ENCODE peak calls at places on chromosome 4, in nine cellular contexts. B is GM23338; W is K562; G is OCI-LY7; H is vagina; V is CD4-positive, alpha-beta memory T cell; O is uterus; Y is fibroblast of lung; T is upper lobe of left lung. D is an unnamed sample.
A peak's percentile ranks its signal among the peaks of the same experiment; 100 is the strongest.

GRCh38 chr4:16687845-16688244 is 210.6 kb downstream of the LDB2 start:
- DNase-seq in Y (no peak), T (no peak), W (no peak), B (no peak), O (no peak), H (no peak), G (no peak), V (no peak), D (no peak)

GRCh38 chr4:176799653-176800052 is 6.9 kb upstream of the VEGFC start:
- DNase-seq in W (no peak), B (no peak), G (no peak), H (no peak), Y (no peak), O (no peak), V (no peak), T (no peak), D (no peak)

GRCh38 chr4:84855774-84856173 is 110.7 kb downstream of the WDFY3 start:
- DNase-seq in Y (no peak), V (no peak), H (no peak), W (no peak), G (no peak), B (no peak), T (no peak), O (no peak), D (no peak)

GRCh38 chr4:106809083-106809482 is 227.0 kb downstream of the DKK2 start:
- DNase-seq in V (no peak), B (peak; percentile 35), W (no peak), O (no peak), G (no peak), T (no peak), H (no peak), Y (peak; percentile 34), D (no peak)

GRCh38 chr4:4182835-4183568 is 43.7 kb downstream of the OTOP1 start:
- DNase-seq in V (peak; percentile 2), O (no peak), Y (peak; percentile 19), W (peak; percentile 61), B (peak; percentile 85), G (peak; percentile 58), H (no peak), T (no peak), D (no peak)

GRCh38 chr4:41796545-41797210 is 48.2 kb upstream of the PHOX2B start:
- DNase-seq in Y (no peak), V (no peak), G (no peak), T (no peak), W (no peak), O (no peak), H (no peak), B (peak; percentile 87), D (no peak)

GRCh38 chr4:5719329-5720055 is 8.5 kb downstream of the EVC start:
- DNase-seq in G (no peak), O (no peak), B (peak; percentile 23), Y (no peak), V (no peak), H (no peak), T (no peak), W (no peak), D (no peak)

GRCh38 chr4:165312506-165312905 is 15.0 kb upstream of the MSMO1 start:
- DNase-seq in Y (peak; percentile 89), W (no peak), G (no peak), O (no peak), H (no peak), T (no peak), B (no peak), V (no peak), D (no peak)

GRCh38 chr4:152104286-152104685 is 343.5 kb upstream of the GATB start:
- DNase-seq in O (no peak), V (no peak), Y (no peak), H (no peak), W (no peak), B (no peak), T (no peak), G (no peak), D (no peak)

GRCh38 chr4:152100378-152101201 is 339.8 kb upstream of the GATB start:
- DNase-seq in W (no peak), T (peak; percentile 34), Y (no peak), O (no peak), V (peak; percentile 95), B (no peak), G (peak; percentile 44), H (no peak), D (no peak)

GRCh38 chr4:152103181-152103901 is 342.5 kb upstream of the GATB start:
- DNase-seq in Y (no peak), B (no peak), V (no peak), O (no peak), W (no peak), T (no peak), G (no peak), H (no peak), D (no peak)

GRCh38 chr4:152101546-152102183 is 340.9 kb upstream of the GATB start:
- DNase-seq in T (no peak), B (no peak), G (no peak), W (no peak), Y (no peak), V (no peak), H (no peak), O (no peak), D (no peak)

GRCh38 chr4:152102184-152103000 is 341.6 kb upstream of the GATB start:
- DNase-seq in O (no peak), H (no peak), V (no peak), G (no peak), Y (peak; percentile 9), W (no peak), B (no peak), T (no peak), D (no peak)
- H3K4me3 ChIP-seq in O (no peak overlapping the region), H (no peak overlapping the region), V (peak overlapping the region; percentile 33), G (no peak overlapping the region), Y (no peak overlapping the region), W (no peak overlapping the region), B (no peak overlapping the region), T (no peak overlapping the region), D (no peak overlapping the region)

DNA sequence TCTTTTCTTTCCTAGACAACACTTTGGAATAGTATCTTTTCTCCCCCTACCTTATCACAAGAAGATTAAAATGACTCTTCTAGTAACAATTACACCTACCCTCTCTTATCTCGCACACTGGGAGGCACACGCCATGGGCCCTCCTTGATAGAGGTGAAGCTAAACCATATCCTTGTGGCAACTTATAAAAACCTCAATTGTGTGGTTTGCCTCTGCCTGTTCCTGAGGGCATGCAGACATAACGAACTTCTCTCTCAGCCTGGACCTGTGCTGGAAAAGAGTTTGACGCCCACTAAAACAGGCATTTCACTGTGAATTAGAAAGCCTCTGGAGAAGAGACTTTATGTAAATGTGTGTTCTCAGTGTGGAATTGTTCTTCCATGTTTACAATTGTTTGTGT is 141.2 kb downstream of the NDST3 start:
- DNase-seq in H (no peak), B (no peak), W (no peak), Y (no peak), V (no peak), T (no peak), G (no peak), O (no peak), D (no peak)
- H3K4me1 ChIP-seq in H (no peaks in the 10 kb centered on the region), B (no peaks in the 10 kb centered on the region), W (no peaks in the 10 kb centered on the region), Y (peaks cover 10% of the 10 kb centered on the region), V (no peaks in the 10 kb centered on the region), T (no peaks in the 10 kb centered on the region), G (no peaks in the 10 kb centered on the region), O (no peaks in the 10 kb centered on the region), D (no peaks in the 10 kb centered on the region)

GRCh38 chr4:39466747-39467146 is 7.9 kb downstream of the LIAS start:
- DNase-seq in T (no peak), O (no peak), V (no peak), W (no peak), G (no peak), Y (peak; percentile 68), B (no peak), H (no peak), D (no peak)

GRCh38 chr4:39467470-39467869 is 8.6 kb downstream of the LIAS start:
- DNase-seq in T (no peak), W (no peak), H (no peak), V (no peak), O (no peak), G (no peak), Y (no peak), B (no peak), D (no peak)

GRCh38 chr4:39472396-39472795 is 13.5 kb downstream of the LIAS start:
- DNase-seq in V (no peak), O (no peak), T (no peak), H (no peak), B (no peak), Y (no peak), W (no peak), G (no peak), D (no peak)

GRCh38 chr4:39470402-39470801 is 11.5 kb downstream of the LIAS start:
- DNase-seq in G (no peak), B (no peak), V (no peak), H (no peak), Y (no peak), O (no peak), W (no peak), T (no peak), D (no peak)

GRCh38 chr4:39469429-39470077 is 10.7 kb downstream of the LIAS start:
- DNase-seq in H (no peak), Y (peak; percentile 92), V (peak; percentile 58), G (peak; percentile 80), B (peak; percentile 90), O (peak; percentile 29), W (peak; percentile 48), T (peak; percentile 28), D (no peak)
- H3K27ac ChIP-seq in H (peak overlapping the region; percentile 70), Y (no peak overlapping the region), V (no peak overlapping the region), G (no peak overlapping the region), B (peak overlapping the region; percentile 51), O (peak overlapping the region; percentile 71), W (no peak overlapping the region), T (peak overlapping the region; percentile 6), D (no peak overlapping the region)

GRCh38 chr4:149986916-149987315 is 91.3 kb upstream of the DCLK2 start:
- DNase-seq in V (no peak), O (no peak), B (no peak), Y (no peak), G (no peak), W (no peak), T (no peak), H (no peak), D (no peak)

GRCh38 chr4:149987777-149988410 is 90.4 kb upstream of the DCLK2 start:
- DNase-seq in T (no peak), Y (no peak), H (no peak), B (no peak), V (no peak), G (no peak), O (no peak), W (no peak), D (no peak)

GRCh38 chr4:149985981-149986380 is 92.3 kb upstream of the DCLK2 start:
- DNase-seq in G (no peak), T (no peak), Y (no peak), B (no peak), H (no peak), W (no peak), V (no peak), O (no peak), D (no peak)

GRCh38 chr4:149983931-149984330 is 94.3 kb upstream of the DCLK2 start:
- DNase-seq in W (no peak), T (no peak), B (no peak), G (no peak), Y (no peak), O (no peak), V (no peak), H (no peak), D (no peak)

DNA sequence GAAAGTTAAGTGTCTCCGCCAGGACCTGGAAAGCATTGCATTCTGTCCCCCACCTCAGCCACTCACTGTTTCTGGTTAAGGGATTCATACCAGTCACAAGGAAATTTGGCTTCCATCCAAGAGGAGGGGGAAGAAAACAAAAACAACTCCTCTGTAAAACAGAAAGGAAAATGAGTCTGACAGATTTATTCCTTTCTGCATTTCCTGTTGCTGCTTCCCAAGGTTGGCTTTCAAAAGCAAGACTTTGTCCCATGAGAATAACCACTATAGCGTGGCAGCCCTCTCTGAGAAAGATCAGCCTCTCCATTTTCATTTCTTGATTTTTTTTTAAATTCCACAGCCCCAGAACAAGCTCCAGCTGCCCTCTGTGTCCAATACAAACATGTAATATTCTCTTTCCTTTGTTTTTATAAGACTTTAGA is 90.9 kb upstream of the DCLK2 start:
- DNase-seq in G (no peak), W (no peak), B (no peak), O (no peak), Y (peak; percentile 22), V (no peak), T (no peak), H (no peak), D (no peak)
- H3K4me3 ChIP-seq in G (no peak overlapping the region), W (no peak overlapping the region), B (no peak overlapping the region), O (no peak overlapping the region), Y (no peak overlapping the region), V (no peak overlapping the region), T (no peak overlapping the region), H (no peak overlapping the region), D (no peak overlapping the region)

D was measured in right cardiac atrium.